ENCODE peak calls at places on chromosomes 7 and 10, in five cellular contexts. R, G, B, Q and D are unnamed samples.

GRCh38 chr7:20408467-20408826 is 77.7 kb downstream of the ITGB8 start:
- DNase-seq in Q (no peak), B (peak), R (no peak), G (no peak), D (peak)

GRCh38 chr7:94298943-94299342 is 95.8 kb upstream of the COL1A2 start:
- DNase-seq in B (peak), G (no peak), Q (no peak), R (no peak), D (peak)

GRCh38 chr10:49301302-49301701 is 2.3 kb downstream of the C10orf71 start:
- DNase-seq in Q (no peak), B (no peak), G (no peak), R (no peak), D (no peak)

GRCh38 chr7:55144955-55145342 is 126.1 kb downstream of the EGFR start:
- DNase-seq in Q (no peak), G (no peak), B (no peak), R (no peak), D (no peak)

GRCh38 chr10:31261502-31262311 is 57.3 kb upstream of the ZEB1 start:
- DNase-seq in B (no peak), Q (no peak), G (no peak), R (peak), D (peak)

GRCh38 chr10:57699944-57700343 is 567.8 kb downstream of the IPMK start:
- DNase-seq in R (no peak), Q (no peak), B (no peak), G (no peak), D (no peak)

GRCh38 chr10:22758862-22759261 is 44.5 kb upstream of the PIP4K2A start:
- DNase-seq in B (no peak), G (no peak), R (no peak), Q (no peak), D (no peak)

GRCh38 chr10:33365871-33366411 is 31.5 kb upstream of the NRP1 start:
- DNase-seq in G (no peak), R (no peak), Q (peak), B (peak), D (peak)

GRCh38 chr7:25073451-25073850 is 51.6 kb downstream of the CYCS start:
- DNase-seq in G (peak), Q (no peak), R (peak), B (no peak), D (no peak)

GRCh38 chr7:1093916-1094508 is 6.1 kb downstream of the GPER1 start:
- DNase-seq in R (no peak), Q (no peak), G (no peak), B (no peak), D (no peak)

GRCh38 chr10:7318836-7319235 is 92.0 kb downstream of the SFMBT2 start:
- DNase-seq in B (no peak), Q (no peak), R (no peak), G (peak), D (no peak)

GRCh38 chr10:128069351-128070051 is 56.7 kb downstream of the MKI67 start:
- DNase-seq in R (peak), Q (peak), G (peak), B (peak), D (peak)

GRCh38 chr10:74190494-74190893 is 39.5 kb downstream of the ADK start:
- DNase-seq in G (no peak), Q (no peak), R (no peak), B (no peak), D (no peak)

GRCh38 chr10:88881922-88882645 is 2.0 kb downstream of the STAMBPL1 start:
- DNase-seq in R (no peak), B (no peak), G (no peak), Q (no peak), D (no peak)

GRCh38 chr7:142626420-142627035 is 122.7 kb upstream of the PRSS1 start:
- DNase-seq in R (peak), G (peak), Q (peak), B (peak), D (peak)

GRCh38 chr7:68245688-68246087 is 1249.1 kb downstream of the TYW1 start:
- DNase-seq in G (no peak), Q (no peak), R (peak), B (peak), D (no peak)

GRCh38 chr10:24533981-24534380 is 189.7 kb downstream of the ARHGAP21 start:
- DNase-seq in G (no peak), Q (no peak), B (no peak), R (no peak), D (no peak)

GRCh38 chr7:82677493-82677892 is 233.9 kb upstream of the CACNA2D1 start:
- DNase-seq in B (no peak), G (peak), Q (peak), R (no peak), D (peak)

GRCh38 chr10:87987206-87987605 is 123.8 kb downstream of the PTEN start:
- DNase-seq in R (no peak), Q (no peak), G (no peak), B (no peak), D (no peak)

GRCh38 chr10:130862122-130862521 is 449.4 kb downstream of the TCERG1L start:
- DNase-seq in B (no peak), G (no peak), R (no peak), Q (no peak), D (no peak)

GRCh38 chr10:4346257-4346656 is 479.8 kb upstream of the AKR1E2 start:
- DNase-seq in Q (no peak), B (no peak), R (no peak), G (no peak), D (no peak)

GRCh38 chr10:6953131-6953834 is 373.2 kb upstream of the PRKCQ start:
- DNase-seq in R (no peak), Q (no peak), B (no peak), G (no peak), D (no peak)

GRCh38 chr7:73774923-73775322 is 4.9 kb upstream of the CLDN3 start:
- DNase-seq in Q (no peak), R (no peak), B (no peak), G (no peak), D (peak)

GRCh38 chr7:112272921-112273561 is 66.5 kb downstream of the ZNF277 start:
- DNase-seq in G (no peak), R (no peak), B (no peak), Q (peak), D (no peak)

GRCh38 chr7:89623018-89623672 is 531.1 kb upstream of the STEAP1 start:
- DNase-seq in G (peak), R (peak), Q (peak), B (peak), D (peak)

GRCh38 chr7:101996131-101996691 is 178.8 kb downstream of the CUX1 start:
- DNase-seq in G (peak), Q (no peak), B (no peak), R (no peak), D (no peak)

GRCh38 chr10:102603946-102604345 is 40.3 kb upstream of the TRIM8 start:
- DNase-seq in R (no peak), Q (no peak), G (no peak), B (no peak), D (no peak)

GRCh38 chr7:19665399-19666008 is 43.3 kb downstream of the POLR1F start:
- DNase-seq in Q (no peak), R (peak), B (peak), G (peak), D (peak)

GRCh38 chr10:132920101-132920925 is 22.1 kb downstream of the CFAP46 start:
- DNase-seq in Q (no peak), R (no peak), B (no peak), G (no peak), D (no peak)

GRCh38 chr7:110839866-110840265 is 251.1 kb upstream of the LRRN3 start:
- DNase-seq in G (no peak), Q (no peak), B (no peak), R (peak), D (peak)

GRCh38 chr10:88253-88652 is 39.2 kb upstream of the TUBB8 start:
- DNase-seq in B (no peak), R (no peak), G (no peak), Q (no peak), D (no peak)
- TF ChIP-seq CTCF in B (no peak), R (no peak), G (no peak), Q (no peak), D (no peak)

DNA sequence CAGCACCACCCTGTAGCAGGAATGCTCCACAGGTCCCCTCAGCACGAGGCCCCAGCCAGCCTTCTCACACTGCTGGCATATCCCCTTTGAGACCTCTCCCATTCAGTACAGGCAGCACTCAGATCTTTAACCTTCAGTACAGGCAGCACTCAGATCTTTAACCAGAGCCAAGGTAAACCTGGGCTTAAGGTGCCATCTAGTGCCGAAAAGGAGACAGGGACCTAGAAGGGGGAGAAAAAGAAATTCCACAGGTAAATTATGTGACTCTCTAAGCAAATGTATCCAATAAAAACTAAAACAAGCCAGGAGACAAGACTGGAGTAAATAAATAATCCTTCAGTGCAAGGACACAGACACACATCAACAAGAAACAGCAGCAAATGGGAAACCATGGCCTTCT is 358.6 kb downstream of the PTPRN2 start:
- DNase-seq in R (no peak), G (no peak), B (no peak), Q (no peak), D (no peak)
- TF ChIP-seq CTCF in R (peak), G (peak), B (no peak), Q (no peak), D (no peak)

GRCh38 chr10:96967847-96968246 is 135.7 kb downstream of the LCOR start:
- DNase-seq in R (no peak), Q (no peak), B (no peak), G (no peak), D (no peak)
- TF ChIP-seq CTCF in R (no peak), Q (no peak), B (no peak), G (no peak), D (no peak)

DNA sequence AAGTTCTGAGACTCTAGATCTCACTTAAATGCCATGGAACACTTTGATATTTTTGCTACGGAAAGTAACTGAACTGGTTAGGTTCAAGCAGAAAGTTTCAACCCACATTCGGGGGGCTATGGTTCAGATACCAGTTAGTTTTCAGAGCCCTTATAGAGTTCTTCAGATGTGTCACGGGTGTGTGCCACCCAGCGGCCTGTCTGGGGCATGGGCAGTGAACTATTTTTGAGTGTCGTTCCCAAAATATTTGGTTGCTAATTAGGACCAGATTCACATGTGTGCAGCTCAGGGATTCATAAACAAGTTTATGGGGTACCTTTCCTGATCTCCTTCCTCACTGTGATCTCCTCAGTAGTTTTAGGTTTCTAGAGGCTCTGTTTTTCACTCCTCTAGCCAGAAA is 271.9 kb downstream of the C7orf25 start:
- DNase-seq in Q (no peak), B (no peak), R (no peak), G (no peak), D (no peak)
- TF ChIP-seq CTCF in Q (no peak), B (no peak), R (peak), G (no peak), D (peak)

GRCh38 chr7:50978633-50979215 is 196.0 kb upstream of the GRB10 start:
- DNase-seq in G (no peak), R (no peak), B (no peak), Q (no peak), D (no peak)
- TF ChIP-seq CTCF in G (no peak), R (no peak), B (no peak), Q (no peak), D (no peak)

GRCh38 chr10:63819753-63820347 is 298.6 kb downstream of the REEP3 start:
- DNase-seq in B (peak), G (peak), R (peak), Q (peak), D (peak)
- TF ChIP-seq CTCF in B (peak), G (peak), R (peak), Q (peak), D (peak)

GRCh38 chr10:66365686-66366085 is 560.1 kb upstream of the LRRTM3 start:
- DNase-seq in G (no peak), B (no peak), Q (no peak), R (no peak), D (no peak)

GRCh38 chr10:66366163-66366562 is 559.7 kb upstream of the LRRTM3 start:
- DNase-seq in Q (no peak), R (no peak), G (no peak), B (no peak), D (no peak)

DNA sequence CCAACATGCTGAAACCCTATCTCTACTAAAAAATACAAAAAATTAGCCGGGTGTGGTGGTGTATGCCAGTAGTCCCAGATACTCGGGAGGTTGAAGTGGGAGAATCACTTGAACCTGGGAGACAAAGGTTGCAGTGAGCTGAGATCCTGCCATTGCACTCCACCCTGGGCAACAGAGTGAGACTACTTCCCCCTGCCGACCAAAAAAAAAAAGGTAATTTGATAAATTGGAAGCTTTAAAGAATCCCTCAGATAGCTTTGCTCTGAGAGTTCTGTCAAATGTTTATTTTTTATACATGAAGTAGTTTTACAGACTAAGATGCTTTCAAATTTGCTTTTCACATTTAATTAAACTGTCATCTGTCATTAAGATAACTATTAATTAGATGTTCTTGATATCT is 563.3 kb upstream of the LRRTM3 start:
- DNase-seq in G (no peak), Q (no peak), R (no peak), B (no peak), D (no peak)
- TF ChIP-seq CTCF in G (no peak), Q (no peak), R (no peak), B (no peak), D (no peak)

GRCh38 chr10:71909399-71910083 is 54.7 kb upstream of the CHST3 start:
- DNase-seq in G (peak), Q (no peak), B (no peak), R (no peak), D (no peak)

GRCh38 chr10:71916827-71917226 is 47.4 kb upstream of the CHST3 start:
- DNase-seq in Q (no peak), G (peak), B (no peak), R (no peak), D (no peak)

GRCh38 chr10:71911296-71911954 is 52.8 kb upstream of the CHST3 start:
- DNase-seq in Q (no peak), G (no peak), R (no peak), B (no peak), D (peak)

GRCh38 chr10:71908998-71909397 is 55.2 kb upstream of the CHST3 start:
- DNase-seq in G (peak), B (no peak), R (no peak), Q (no peak), D (no peak)

DNA sequence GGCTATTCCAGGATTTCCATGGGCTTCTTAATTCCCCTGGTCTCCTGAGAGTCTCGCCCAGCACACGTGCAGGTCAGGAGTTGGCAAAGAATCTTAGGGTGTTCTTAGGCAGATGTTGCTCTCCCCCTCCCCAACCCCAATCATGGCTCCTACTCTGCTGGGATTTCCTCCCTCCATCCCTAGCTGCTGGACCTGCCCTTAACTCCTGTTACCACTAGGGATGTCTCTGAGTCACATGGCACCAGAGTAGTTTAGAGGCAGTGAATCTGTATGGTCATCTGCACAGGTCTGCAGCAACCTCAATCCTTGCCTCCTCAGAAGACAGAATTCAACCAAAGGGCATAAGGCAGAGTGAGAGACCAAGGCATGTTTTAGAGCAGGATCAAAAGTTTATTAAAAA is 51.8 kb upstream of the CHST3 start:
- DNase-seq in G (no peak), R (no peak), B (peak), Q (no peak), D (peak)
- TF ChIP-seq CTCF in G (no peak), R (no peak), B (no peak), Q (no peak), D (no peak)